ENCODE peak calls at places on chromosomes 5 and 9, in four cellular contexts. O is SK-N-SH, L is WTC11, P is GM12878. M is an unnamed sample.

GRCh38 chr9:133607976-133608375 is 1.2 kb downstream of the FAM163B start:
- DNase-seq in O (no peak), L (no peak), P (no peak), M (no peak)

GRCh38 chr9:125125523-125125922 is 17.8 kb downstream of the SCAI start:
- DNase-seq in O (no peak), L (no peak), P (no peak), M (no peak)

GRCh38 chr5:31630931-31631330 is 8.0 kb upstream of the PDZD2 start:
- DNase-seq in O (peak; percentile 55), L (no peak), P (no peak), M (no peak)

GRCh38 chr9:8205580-8205979 is 406.0 kb upstream of the DMAC1 start:
- DNase-seq in O (no peak), L (no peak), P (no peak), M (no peak)

GRCh38 chr9:95506692-95507455 is 9.9 kb downstream of the PTCH1 start:
- DNase-seq in O (peak; percentile 64), L (peak; percentile 49), P (no peak), M (peak; percentile 24)

GRCh38 chr5:140402258-140403074 is 833 bp downstream of the ANKHD1 start:
- DNase-seq in O (peak; percentile 66), L (peak; percentile 53), P (peak; percentile 27), M (peak; percentile 48)

GRCh38 chr5:84384604-84385575 is at the start of gene EDIL3:
- DNase-seq in O (peak; percentile 62), L (peak; percentile 77), P (no peak), M (no peak)

GRCh38 chr9:134591573-134591981 is 50.0 kb upstream of the COL5A1 start:
- DNase-seq in O (peak; percentile 59), L (no peak), P (no peak), M (no peak)

GRCh38 chr5:160312139-160312959 is at the start of gene CCNJL:
- DNase-seq in O (peak; percentile 100), L (peak; percentile 88), P (no peak), M (peak; percentile 70)

GRCh38 chr5:154541553-154541952 is 63.5 kb upstream of the HAND1 start:
- DNase-seq in O (no peak), L (peak; percentile 40), P (no peak), M (no peak)

GRCh38 chr5:143946821-143947220 is 134.9 kb downstream of the HMHB1 start:
- DNase-seq in O (no peak), L (no peak), P (no peak), M (no peak)

GRCh38 chr5:19554524-19554923 is 433.5 kb downstream of the CDH18 start:
- DNase-seq in O (no peak), L (no peak), P (no peak), M (no peak)

GRCh38 chr9:70218767-70219166 is 40.0 kb upstream of the SMC5 start:
- DNase-seq in O (no peak), L (no peak), P (no peak), M (no peak)

GRCh38 chr5:173304591-173304988 is 23.6 kb downstream of the STC2 start:
- DNase-seq in O (no peak), L (no peak), P (no peak), M (no peak)

GRCh38 chr5:173301695-173302545 is 26.3 kb downstream of the STC2 start:
- DNase-seq in O (no peak), L (no peak), P (no peak), M (no peak)

GRCh38 chr5:173306695-173307094 is 21.5 kb downstream of the STC2 start:
- DNase-seq in O (no peak), L (no peak), P (no peak), M (no peak)

GRCh38 chr5:173302546-173303155 is 25.6 kb downstream of the STC2 start:
- DNase-seq in O (no peak), L (no peak), P (no peak), M (peak; percentile 73)

GRCh38 chr5:173303878-173304590 is 24.2 kb downstream of the STC2 start:
- DNase-seq in O (no peak), L (peak; percentile 71), P (no peak), M (peak; percentile 67)
- TF ChIP-seq USF1 in O (no peak), L (no peak), P (no peak), M (no peak)

DNA sequence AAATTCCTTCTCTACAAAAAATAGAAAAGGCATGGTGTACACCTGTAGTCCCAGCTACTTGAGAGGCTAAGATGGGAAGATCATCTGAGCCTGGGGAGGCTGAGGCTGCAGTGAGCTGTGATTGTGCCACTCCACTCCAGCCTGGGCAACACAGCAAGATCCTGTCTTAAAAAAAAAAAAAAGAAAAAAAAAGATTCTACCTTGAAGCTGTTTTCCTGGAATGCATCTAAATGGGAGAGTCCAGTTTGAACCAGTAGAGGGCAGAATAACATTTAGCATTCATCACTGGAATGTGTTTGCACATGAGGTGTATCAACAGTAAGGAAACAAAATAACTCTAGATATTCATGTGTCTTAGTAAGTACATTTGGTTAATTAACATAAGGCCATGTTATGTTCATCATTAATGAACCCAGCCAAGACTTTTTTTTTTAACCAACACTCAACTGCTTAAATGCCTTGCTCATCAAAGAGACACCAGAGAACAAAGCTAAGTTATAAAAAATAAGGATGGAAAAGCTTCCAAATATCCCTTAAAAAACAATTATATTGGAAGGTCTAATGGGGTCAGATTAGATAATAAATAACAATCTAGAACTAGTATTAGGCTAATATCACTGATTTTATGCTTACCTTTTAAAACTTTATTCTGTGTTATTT is 16.1 kb downstream of the IFNE start:
- DNase-seq in O (peak; percentile 32), L (no peak), P (no peak), M (no peak)
- TF ChIP-seq USF1 in O (no peak), L (no peak), P (no peak), M (no peak)

GRCh38 chr9:121778252-121779225 is 127.1 kb downstream of the DAB2IP start:
- DNase-seq in O (peak; percentile 67), L (no peak), P (no peak), M (no peak)
- TF ChIP-seq USF1 in O (no peak), L (no peak), P (no peak), M (no peak)

DNA sequence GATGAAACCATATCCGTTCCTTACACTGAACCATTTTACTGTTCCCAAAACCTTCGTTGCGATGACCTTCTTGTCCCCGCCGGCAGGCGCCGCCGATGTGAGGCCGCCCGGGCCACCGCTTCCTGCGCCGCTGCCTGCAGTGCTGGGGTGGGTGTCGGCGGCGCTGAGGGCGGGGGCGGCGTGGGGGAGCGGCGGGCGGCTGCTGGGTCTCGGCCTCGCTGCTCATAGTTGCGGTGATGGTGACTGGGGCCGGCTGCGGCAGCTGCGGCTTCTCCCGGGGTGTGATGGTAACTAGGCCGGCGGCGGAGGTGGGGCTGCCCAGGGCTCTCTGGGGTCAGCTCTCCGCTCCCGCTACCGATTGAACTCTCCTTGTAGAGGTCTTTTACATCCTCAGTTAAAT is 14.1 kb upstream of the OR2S2 start:
- DNase-seq in O (no peak), L (peak; percentile 73), P (no peak), M (no peak)
- TF ChIP-seq USF1 in O (no peak), L (no peak), P (no peak), M (no peak)

DNA sequence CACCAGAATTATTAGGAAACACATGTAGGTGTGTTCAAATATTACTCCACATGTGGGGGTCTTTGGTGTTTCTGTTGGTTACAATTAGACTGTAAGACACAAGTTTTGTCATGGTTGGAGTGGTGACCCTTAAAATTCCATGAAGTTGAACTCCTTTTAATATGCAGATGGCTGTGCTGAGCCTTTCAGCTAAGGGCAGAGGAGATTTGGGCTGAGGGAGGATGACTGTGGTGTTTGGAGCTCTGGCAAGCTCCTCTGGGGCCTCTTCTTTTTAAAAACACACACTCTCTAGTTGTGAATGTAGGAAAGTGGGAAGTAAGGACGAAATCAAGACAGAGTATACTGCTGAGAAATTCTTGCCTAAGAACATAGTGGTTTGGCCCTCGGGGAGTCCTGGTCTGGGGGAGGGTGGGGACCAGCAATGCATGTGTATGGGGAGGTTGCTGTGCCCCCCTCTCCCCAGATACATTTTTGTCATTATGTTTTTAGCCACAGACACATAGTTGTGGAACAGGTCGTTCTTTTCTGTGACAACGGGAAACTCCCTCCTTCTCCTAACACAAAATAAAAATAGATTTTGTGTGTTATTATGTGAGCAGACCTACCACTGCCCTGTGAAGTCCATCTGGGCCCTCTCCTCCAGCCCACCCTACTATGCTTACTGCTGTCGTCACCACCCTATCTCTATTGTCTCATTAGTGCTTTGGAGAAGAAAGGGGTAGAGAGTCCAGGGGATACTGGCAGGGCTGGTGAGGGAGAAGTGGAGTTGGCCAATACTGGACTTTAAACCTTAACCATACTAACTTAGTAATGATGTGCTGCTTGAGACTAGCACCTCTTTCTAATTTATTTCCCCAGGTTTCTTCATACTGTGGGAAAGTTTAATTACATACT is 10.0 kb downstream of the SMARCA2 start:
- DNase-seq in O (no peak), L (no peak), P (no peak), M (no peak)
- TF ChIP-seq USF1 in O (no peak), L (no peak), P (no peak), M (no peak)

GRCh38 chr5:52725065-52725746 is 62.5 kb upstream of the ITGA1 start:
- DNase-seq in O (no peak), L (no peak), P (no peak), M (no peak)
- TF ChIP-seq USF1 in O (no peak), L (no peak), P (no peak), M (no peak)

DNA sequence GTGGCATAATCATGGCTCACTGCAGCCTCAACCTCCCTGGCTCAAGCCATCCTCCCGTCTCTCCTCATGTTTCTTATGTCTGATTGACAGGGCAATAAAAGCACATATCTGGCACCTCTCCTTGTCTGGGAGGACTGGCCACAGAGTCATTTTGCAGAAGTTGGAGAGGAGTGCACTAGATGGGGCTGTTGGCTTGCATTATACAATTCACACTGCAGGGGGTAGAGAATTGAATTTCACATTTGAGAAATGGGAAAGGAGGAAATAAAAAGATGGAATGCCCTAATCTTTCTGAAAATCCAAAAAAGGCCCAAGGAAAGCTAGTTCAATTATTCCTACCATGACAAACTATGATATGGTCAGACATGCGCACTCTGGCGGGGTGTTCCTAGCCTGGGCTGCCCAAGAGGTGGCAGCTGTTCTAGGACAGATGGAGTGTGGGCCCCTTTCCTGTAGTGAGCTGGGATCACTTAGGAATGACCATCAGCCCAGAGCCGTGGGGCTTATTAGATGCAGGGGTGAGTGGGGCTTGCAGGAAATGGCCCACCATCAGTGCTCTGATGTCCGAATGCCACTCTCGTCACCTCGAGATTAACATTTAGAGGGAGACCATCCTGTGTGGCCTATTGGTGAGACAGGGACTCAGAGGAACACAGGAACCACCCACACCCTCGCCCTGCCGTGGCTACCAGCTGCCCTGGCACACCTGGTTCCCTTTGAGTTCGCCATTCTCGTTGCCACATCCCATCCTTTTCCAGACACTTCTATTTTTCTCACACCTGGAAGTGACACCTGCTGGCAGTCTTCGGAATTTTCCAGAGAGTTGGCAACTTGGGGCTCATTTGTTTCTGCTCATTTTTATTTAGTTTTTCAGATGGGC is 21.8 kb upstream of the ANKRD18A start:
- DNase-seq in O (peak; percentile 71), L (peak; percentile 55), P (no peak), M (peak; percentile 12)
- TF ChIP-seq USF1 in O (no peak), L (no peak), P (no peak), M (no peak)

GRCh38 chr9:89390068-89390555 is 71.8 kb downstream of the SECISBP2 start:
- DNase-seq in O (no peak), L (no peak), P (no peak), M (no peak)

GRCh38 chr9:89386797-89387196 is 68.5 kb downstream of the SECISBP2 start:
- DNase-seq in O (no peak), L (no peak), P (no peak), M (no peak)

GRCh38 chr9:89387197-89387849 is 69.0 kb downstream of the SECISBP2 start:
- DNase-seq in O (no peak), L (no peak), P (no peak), M (no peak)

GRCh38 chr9:89388868-89389177 is 70.5 kb downstream of the SECISBP2 start:
- DNase-seq in O (no peak), L (no peak), P (no peak), M (no peak)

GRCh38 chr9:89387970-89388867 is 69.9 kb downstream of the SECISBP2 start:
- DNase-seq in O (no peak), L (no peak), P (no peak), M (no peak)
- TF ChIP-seq USF1 in O (no peak), L (no peak), P (no peak), M (no peak)

M was measured in K562.